ENCODE peak calls at places on chromosomes 3 and 15, in four cellular contexts. P, O, S and E are unnamed samples.

GRCh38 chr15:90902996-90903732 is at the start of gene MAN2A2:
- DNase-seq in P (peak; percentile 15), S (peak; percentile 78), O (peak; percentile 18), E (no peak)

GRCh38 chr3:71847794-71848193 is 62.8 kb upstream of the PROK2 start:
- DNase-seq in O (no peak), P (no peak), S (no peak), E (no peak)

GRCh38 chr3:38738630-38739395 is 77.2 kb downstream of the SCN10A start:
- DNase-seq in P (peak; percentile 27), S (peak; percentile 68), O (peak; percentile 47), E (no peak)

GRCh38 chr15:47384316-47384715 is 333.0 kb upstream of the SEMA6D start:
- DNase-seq in O (no peak), S (no peak), P (no peak), E (no peak)

GRCh38 chr3:64053581-64053980 is 30.3 kb upstream of the PSMD6 start:
- DNase-seq in P (no peak), S (no peak), O (no peak), E (no peak)

GRCh38 chr15:57731543-57732103 is 25.1 kb downstream of the POLR2M start:
- DNase-seq in O (no peak), S (no peak), P (no peak), E (no peak)

GRCh38 chr15:89781891-89782618 is 5.9 kb downstream of the MESP2 start:
- DNase-seq in P (peak; percentile 84), S (no peak), O (peak; percentile 39), E (no peak)

GRCh38 chr15:98649996-98650870 is 1.9 kb downstream of the IGF1R start:
- DNase-seq in P (peak; percentile 48), O (no peak), S (no peak), E (no peak)

GRCh38 chr3:142210608-142211007 is 14.8 kb downstream of the GK5 start:
- DNase-seq in O (no peak), S (no peak), P (no peak), E (no peak)

GRCh38 chr3:13110678-13111116 is 37.5 kb upstream of the IQSEC1 start:
- DNase-seq in S (no peak), O (no peak), P (no peak), E (no peak)

GRCh38 chr3:13768453-13768852 is 111.4 kb downstream of the WNT7A start:
- DNase-seq in S (no peak), O (no peak), P (no peak), E (no peak)

GRCh38 chr15:97961067-97961954 is 808 bp downstream of the ARRDC4 start:
- DNase-seq in P (peak; percentile 2), S (peak; percentile 67), O (peak; percentile 1), E (no peak)

GRCh38 chr15:74780983-74781672 is 752 bp upstream of the CSK start:
- DNase-seq in P (no peak), S (no peak), O (no peak), E (no peak)

GRCh38 chr3:27976933-27977332 is 254.8 kb upstream of the EOMES start:
- DNase-seq in P (no peak), O (no peak), S (no peak), E (no peak)

GRCh38 chr3:30162579-30162978 is 443.8 kb upstream of the TGFBR2 start:
- DNase-seq in O (no peak), P (no peak), S (no peak), E (no peak)

GRCh38 chr15:74011610-74012009 is 17.1 kb downstream of the PML start:
- DNase-seq in P (no peak), O (no peak), S (no peak), E (no peak)

GRCh38 chr3:149765762-149766334 is 13.6 kb upstream of the COMMD2 start:
- DNase-seq in S (no peak), O (no peak), P (peak; percentile 27), E (no peak)

GRCh38 chr15:29678504-29679034 is 143.7 kb downstream of the TJP1 start:
- DNase-seq in S (no peak), P (no peak), O (no peak), E (no peak)

GRCh38 chr3:39990532-39990931 is 181.1 kb downstream of the MYRIP start:
- DNase-seq in O (peak; percentile 55), P (peak; percentile 70), S (peak; percentile 72), E (peak; percentile 12)

GRCh38 chr15:90851114-90851513 is 17.3 kb upstream of the FURIN start:
- DNase-seq in P (no peak), O (no peak), S (no peak), E (no peak)

GRCh38 chr3:177810162-177810623 is 612.9 kb upstream of the TBL1XR1 start:
- DNase-seq in S (no peak), O (no peak), P (peak; percentile 61), E (no peak)

GRCh38 chr3:195240939-195241338 is 30.0 kb downstream of the XXYLT1 start:
- DNase-seq in O (no peak), S (no peak), P (no peak), E (no peak)

GRCh38 chr15:74032046-74032445 is 37.5 kb downstream of the PML start:
- DNase-seq in P (no peak), O (no peak), S (no peak), E (no peak)

GRCh38 chr15:87816016-87816415 is 440.5 kb downstream of the NTRK3 start:
- DNase-seq in S (no peak), O (no peak), P (no peak), E (no peak)

GRCh38 chr3:122745365-122746021 is 48.1 kb downstream of the HSPBAP1 start:
- DNase-seq in S (no peak), P (no peak), O (no peak), E (peak; percentile 48)

GRCh38 chr3:40996827-40997710 is 202.2 kb upstream of the CTNNB1 start:
- DNase-seq in S (peak; percentile 73), P (no peak), O (no peak), E (no peak)

GRCh38 chr15:81050806-81051205 is 50.1 kb downstream of the TLNRD1 start:
- DNase-seq in P (no peak), S (no peak), O (no peak), E (no peak)

GRCh38 chr3:169458752-169459151 is 204.8 kb downstream of the MECOM start:
- DNase-seq in O (no peak), P (no peak), S (no peak), E (no peak)

GRCh38 chr3:188124184-188124583 is 29.8 kb upstream of the LPP start:
- DNase-seq in P (peak; percentile 61), O (no peak), S (no peak), E (no peak)

GRCh38 chr3:98735296-98735695 is 27.8 kb upstream of the ST3GAL6 start:
- DNase-seq in P (no peak), O (no peak), S (no peak), E (no peak)

GRCh38 chr3:149638401-149639092 is 19.3 kb downstream of the WWTR1 start:
- DNase-seq in S (no peak), O (no peak), P (no peak), E (no peak)

GRCh38 chr15:99994849-99995248 is 261.6 kb upstream of the LYSMD4 start:
- DNase-seq in P (no peak), S (no peak), O (no peak), E (no peak)

GRCh38 chr3:149339931-149340309 is 6.5 kb upstream of the TM4SF18 start:
- DNase-seq in O (peak; percentile 93), S (no peak), P (peak; percentile 77), E (peak; percentile 99)

GRCh38 chr3:154240235-154240634 is 84.1 kb downstream of the DHX36 start:
- DNase-seq in S (no peak), O (no peak), P (no peak), E (no peak)
- TF ChIP-seq POLR2AphosphoS5 in S (no peak), O (no peak), P (no peak), E (no peak)

GRCh38 chr3:43442872-43443395 is 156.6 kb downstream of the SNRK start:
- DNase-seq in S (no peak), O (no peak), P (no peak), E (no peak)

GRCh38 chr3:43451670-43452254 is 165.4 kb downstream of the SNRK start:
- DNase-seq in P (no peak), S (no peak), O (no peak), E (no peak)

GRCh38 chr3:43448098-43448497 is 161.8 kb downstream of the SNRK start:
- DNase-seq in P (no peak), O (no peak), S (no peak), E (no peak)

DNA sequence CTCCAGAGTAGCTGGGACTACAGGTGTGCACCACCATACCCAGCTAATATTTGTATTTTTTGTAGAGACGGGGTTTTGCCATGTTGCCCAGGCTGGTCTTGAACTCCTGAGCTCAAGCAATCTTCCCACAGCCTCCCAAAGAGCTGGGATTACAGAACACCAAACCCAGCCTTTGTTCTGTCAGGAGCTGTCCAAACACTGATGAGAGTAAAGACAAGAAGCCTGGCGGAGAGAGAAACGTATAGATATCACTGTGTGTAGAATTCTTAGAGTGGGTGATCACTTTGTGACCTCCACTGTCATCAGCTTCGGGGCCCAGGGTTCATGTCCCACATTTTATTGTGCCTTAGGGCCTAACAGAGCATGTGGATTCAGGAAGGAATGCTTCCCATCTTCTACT is 159.5 kb downstream of the SNRK start:
- DNase-seq in O (no peak), P (no peak), S (no peak), E (no peak)
- TF ChIP-seq REST in O (no peak), P (no peak), S (no peak), E (no peak)

DNA sequence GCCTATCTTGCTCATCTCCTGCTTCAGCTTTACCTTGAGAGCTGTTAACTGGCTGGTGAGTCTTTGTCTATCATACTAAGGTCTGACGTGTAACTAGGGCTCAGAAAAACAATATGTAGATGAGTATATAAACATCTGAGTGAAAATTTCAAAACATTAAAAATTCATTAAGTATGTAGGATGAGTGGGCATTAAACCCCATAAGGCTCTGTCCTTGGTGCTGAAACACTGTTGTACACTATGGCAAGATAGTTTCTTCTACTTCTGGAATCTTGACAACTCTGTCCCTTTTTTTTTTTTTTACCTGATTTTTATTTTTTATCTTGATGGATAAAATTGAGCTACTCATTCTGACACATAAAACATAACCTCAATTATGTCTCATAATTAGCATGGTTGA is 54.4 kb downstream of the DGKG start:
- DNase-seq in O (no peak), P (peak; percentile 20), S (peak; percentile 29), E (no peak)
- TF ChIP-seq TCF7L2 in O (no peak), P (no peak), S (no peak), E (no peak)

GRCh38 chr15:41716864-41717263 is 56.7 kb downstream of the MGA start:
- DNase-seq in S (no peak), O (no peak), P (no peak), E (no peak)

GRCh38 chr15:41713047-41713446 is 52.8 kb downstream of the MGA start:
- DNase-seq in P (no peak), S (no peak), O (no peak), E (no peak)

DNA sequence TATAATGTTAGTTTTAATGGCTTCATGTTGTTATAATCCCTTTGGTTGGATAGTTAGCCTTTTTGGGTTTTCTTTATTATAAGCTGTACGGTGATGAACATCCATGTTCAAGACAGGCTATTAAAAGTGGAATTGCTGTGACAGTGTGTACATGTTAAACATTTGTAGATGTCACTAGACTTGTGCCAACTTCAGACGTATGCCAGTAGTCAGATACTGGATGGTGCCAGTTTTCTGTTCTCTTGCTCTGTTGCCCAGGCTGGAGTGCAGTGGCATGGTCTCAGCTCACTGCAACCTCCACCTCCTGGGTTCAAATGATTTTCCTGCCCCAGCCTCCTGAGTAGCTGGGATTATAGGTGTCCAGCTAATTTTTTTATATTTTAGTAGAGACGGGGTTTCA is 54.1 kb downstream of the MGA start:
- DNase-seq in O (no peak), S (no peak), P (no peak), E (no peak)
- TF ChIP-seq POLR2AphosphoS5 in O (no peak), S (no peak), P (no peak), E (no peak)